ENCODE peak calls at places on chromosome 5, in six cellular contexts. L is amygdala, B is EL, V is cardiac fibroblast, G is neural crest cell, J is astrocyte of the spinal cord. A is an unnamed sample.

GRCh38 chr5:120545951-120546350 is 81.9 kb downstream of the PRR16 start:
- DNase-seq in L (no peak), G (no peak), J (no peak), B (no peak), V (peak; percentile 17), A (no peak)

GRCh38 chr5:96151891-96152290 is 190.2 kb upstream of the ELL2 start:
- DNase-seq in L (no peak), V (no peak), G (no peak), J (no peak), B (no peak), A (no peak)

GRCh38 chr5:140575309-140575708 is 10.7 kb downstream of the SLC35A4 start:
- DNase-seq in J (no peak), G (no peak), L (peak; percentile 33), V (peak; percentile 78), B (peak; percentile 39), A (peak; percentile 52)

GRCh38 chr5:143318270-143318669 is 85.2 kb downstream of the NR3C1 start:
- DNase-seq in B (no peak), V (no peak), G (no peak), J (no peak), L (no peak), A (no peak)

GRCh38 chr5:8908055-8908683 is 637.7 kb downstream of the SEMA5A start:
- DNase-seq in V (peak; percentile 26), L (no peak), G (peak; percentile 55), J (peak; percentile 44), B (peak; percentile 59), A (peak; percentile 23)

GRCh38 chr5:59216845-59217244 is 634.0 kb downstream of the RAB3C start:
- DNase-seq in G (no peak), V (no peak), J (no peak), L (no peak), B (no peak), A (no peak)

GRCh38 chr5:142769251-142769792 is 855 bp upstream of the ARHGAP26 start:
- DNase-seq in G (no peak), B (no peak), L (no peak), J (no peak), V (no peak), A (no peak)

GRCh38 chr5:131758520-131758900 is 38.3 kb downstream of the FNIP1 start:
- DNase-seq in V (no peak), J (peak; percentile 19), G (no peak), B (peak; percentile 15), L (no peak), A (peak; percentile 45)

GRCh38 chr5:171667341-171668096 is 118.1 kb upstream of the SMIM23 start:
- DNase-seq in B (peak; percentile 91), G (no peak), J (peak; percentile 90), V (peak; percentile 79), L (no peak), A (peak; percentile 65)

GRCh38 chr5:132369012-132369470 is 469 bp upstream of the SLC22A5 start:
- DNase-seq in L (no peak), V (no peak), G (no peak), J (peak; percentile 28), B (no peak), A (peak; percentile 25)

GRCh38 chr5:142717582-142718215 is 31.8 kb upstream of the FGF1 start:
- DNase-seq in G (no peak), V (peak; percentile 87), J (peak; percentile 60), B (peak; percentile 76), L (peak; percentile 9), A (peak; percentile 52)

GRCh38 chr5:157326440-157327023 is 60.6 kb downstream of the CYFIP2 start:
- DNase-seq in J (no peak), B (no peak), L (no peak), G (no peak), V (no peak), A (no peak)

GRCh38 chr5:168653611-168654010 is 74.4 kb upstream of the PANK3 start:
- DNase-seq in G (no peak), B (no peak), L (no peak), J (no peak), V (no peak), A (no peak)

GRCh38 chr5:25862276-25862675 is 1176.1 kb downstream of the CDH9 start:
- DNase-seq in J (no peak), G (no peak), B (no peak), L (no peak), V (no peak), A (no peak)

GRCh38 chr5:137594717-137595116 is 95.6 kb upstream of the SPOCK1 start:
- DNase-seq in V (peak; percentile 17), G (no peak), L (no peak), B (no peak), J (peak; percentile 5), A (peak; percentile 25)

GRCh38 chr5:32601623-32602295 is 16.4 kb downstream of the SUB1 start:
- DNase-seq in L (no peak), B (no peak), V (no peak), G (no peak), J (no peak), A (peak; percentile 47)

GRCh38 chr5:66993448-66993847 is 203.2 kb downstream of the CD180 start:
- DNase-seq in J (no peak), L (no peak), V (no peak), B (no peak), G (no peak), A (no peak)

GRCh38 chr5:80142996-80143395 is 107.8 kb downstream of the THBS4 start:
- DNase-seq in V (no peak), B (no peak), J (no peak), G (no peak), L (no peak), A (no peak)

GRCh38 chr5:6626494-6626893 is 6.3 kb downstream of the NSUN2 start:
- DNase-seq in V (no peak), J (no peak), L (no peak), G (no peak), B (no peak), A (no peak)

GRCh38 chr5:112467467-112467866 is 48.4 kb upstream of the EPB41L4A start:
- DNase-seq in V (no peak), B (no peak), L (no peak), J (no peak), G (no peak), A (no peak)

GRCh38 chr5:153714732-153715287 is 224.3 kb downstream of the GRIA1 start:
- DNase-seq in J (peak; percentile 9), L (no peak), V (no peak), B (peak; percentile 31), G (no peak), A (peak; percentile 53)

GRCh38 chr5:60092671-60093422 is 199.3 kb upstream of the PDE4D start:
- DNase-seq in L (no peak), G (no peak), B (peak; percentile 95), J (peak; percentile 81), V (no peak), A (peak; percentile 89)

GRCh38 chr5:91271999-91272398 is 111.1 kb downstream of the ARRDC3 start:
- DNase-seq in J (no peak), L (no peak), B (no peak), G (no peak), V (no peak), A (no peak)

GRCh38 chr5:177403194-177403825 is 2.8 kb upstream of the PFN3 start:
- DNase-seq in L (no peak), B (no peak), J (no peak), G (peak; percentile 21), V (no peak), A (no peak)

GRCh38 chr5:167866797-167867196 is 424.6 kb upstream of the WWC1 start:
- DNase-seq in G (no peak), L (no peak), V (no peak), B (no peak), J (no peak), A (no peak)

GRCh38 chr5:36444582-36444999 is 142.9 kb upstream of the RANBP3L start:
- DNase-seq in J (peak; percentile 58), G (no peak), V (peak; percentile 60), B (peak; percentile 35), L (peak; percentile 16), A (peak; percentile 48)

A was measured in fibroblast of lung.